ENCODE peak calls at places on chromosomes 4 and X, in seven cellular contexts. K is neuronal stem cell; L is AG10803; M is stimulated activated effector memory CD8-positive, alpha-beta T cell treated with anti-CD3 and anti-CD28 coated beads, Interleukin-12 subunit alpha, Interleukin-12 subunit beta, amount 100 ng/mL, for 72 hours; Z is posterior vena cava; G is choroid plexus epithelial cell; O is AG20443. J is an unnamed sample.

GRCh38 chr4:78799551-78800495 is 23.7 kb downstream of the BMP2K start:
- DNase-seq in K (no peak), M (no peak), Z (no peak), O (no peak), G (no peak), L (no peak), J (no peak)

GRCh38 chr4:1192091-1192492 is 19.7 kb upstream of the SPON2 start:
- DNase-seq in Z (peak; percentile 95), M (no peak), O (peak; percentile 97), L (peak; percentile 96), G (peak; percentile 98), K (no peak), J (no peak)

GRCh38 chr4:65943076-65943475 is 272.8 kb upstream of the EPHA5 start:
- DNase-seq in O (no peak), M (no peak), Z (no peak), G (peak; percentile 86), K (peak; percentile 65), L (peak; percentile 33), J (no peak)

GRCh38 chr4:112898357-112899141 is 150.9 kb upstream of the ANK2 start:
- DNase-seq in L (peak; percentile 15), M (no peak), K (no peak), O (peak; percentile 14), Z (no peak), G (no peak), J (no peak)

GRCh38 chr4:83248486-83248885 is 36.1 kb downstream of the COQ2 start:
- DNase-seq in Z (no peak), K (no peak), L (no peak), O (no peak), G (no peak), M (no peak), J (no peak)

GRCh38 chr4:166198921-166199320 is 325.9 kb downstream of the TLL1 start:
- DNase-seq in Z (no peak), K (no peak), G (no peak), L (no peak), M (no peak), O (no peak), J (no peak)

GRCh38 chrX:136318895-136319597 is 18.3 kb downstream of the ADGRG4 start:
- DNase-seq in L (no peak), O (no peak), M (no peak), G (no peak), Z (no peak), K (no peak), J (no peak)

GRCh38 chrX:1649623-1650022 is 34.8 kb downstream of the ASMT start:
- DNase-seq in K (peak; percentile 63), G (peak; percentile 24), O (no peak), Z (no peak), L (no peak), M (no peak), J (no peak)

GRCh38 chrX:48972214-48973164 is 845 bp upstream of the KCND1 start:
- DNase-seq in Z (no peak), M (no peak), L (peak; percentile 43), K (no peak), G (peak; percentile 57), O (peak; percentile 45), J (no peak)

GRCh38 chr4:108834167-108834566 is 71.3 kb upstream of the ETNPPL start:
- DNase-seq in M (no peak), O (peak; percentile 56), L (peak; percentile 76), Z (no peak), K (no peak), G (peak; percentile 40), J (no peak)

GRCh38 chr4:169158046-169158445 is 112.7 kb downstream of the SH3RF1 start:
- DNase-seq in L (no peak), M (no peak), K (no peak), Z (no peak), O (no peak), G (no peak), J (no peak)

GRCh38 chr4:81595798-81596610 is 124.3 kb upstream of the RASGEF1B start:
- DNase-seq in L (no peak), M (no peak), K (no peak), G (no peak), O (no peak), Z (no peak), J (no peak)

GRCh38 chr4:165326831-165327210 is 648 bp upstream of the MSMO1 start:
- DNase-seq in L (peak; percentile 27), O (peak; percentile 38), K (no peak), Z (no peak), G (peak; percentile 48), M (no peak), J (no peak)

GRCh38 chrX:32010948-32011347 is 939.1 kb upstream of the FTHL17 start:
- DNase-seq in K (no peak), Z (no peak), G (no peak), L (no peak), M (no peak), O (no peak), J (no peak)

GRCh38 chrX:2691543-2692220 is 587 bp downstream of the CD99 start:
- DNase-seq in L (peak; percentile 47), O (peak; percentile 57), K (no peak), G (peak; percentile 50), Z (peak; percentile 85), M (no peak), J (no peak)

GRCh38 chrX:28189011-28189410 is 207.8 kb upstream of the DCAF8L1 start:
- DNase-seq in Z (no peak), G (peak; percentile 79), O (no peak), L (no peak), M (no peak), K (no peak), J (no peak)

GRCh38 chr4:5827108-5828004 is 65.5 kb downstream of the CRMP1 start:
- DNase-seq in L (peak; percentile 55), K (no peak), Z (peak; percentile 63), O (peak; percentile 78), M (no peak), G (peak; percentile 48), J (no peak)

GRCh38 chrX:10444204-10444603 is 176.2 kb downstream of the MID1 start:
- DNase-seq in Z (no peak), M (no peak), K (no peak), O (no peak), L (no peak), G (peak; percentile 26), J (no peak)

GRCh38 chr4:54185380-54185779 is 43.7 kb upstream of the PDGFRA start:
- DNase-seq in L (no peak), K (no peak), M (no peak), G (no peak), Z (no peak), O (no peak), J (no peak)

GRCh38 chr4:112510468-112511293 is 5.3 kb downstream of the NEUROG2 start:
- DNase-seq in L (no peak), M (no peak), O (no peak), G (no peak), K (no peak), Z (no peak), J (no peak)

GRCh38 chr4:15833801-15834200 is 55.7 kb downstream of the CD38 start:
- DNase-seq in Z (no peak), L (no peak), M (no peak), O (no peak), K (no peak), G (no peak), J (no peak)

GRCh38 chr4:184732126-184732525 is 1.8 kb downstream of the CENPU start:
- DNase-seq in O (no peak), K (no peak), G (no peak), Z (no peak), M (no peak), L (no peak), J (peak; percentile 4)

GRCh38 chrX:104318330-104319009 is 63.7 kb upstream of the ESX1 start:
- DNase-seq in G (peak; percentile 30), L (peak; percentile 36), Z (no peak), K (no peak), M (no peak), O (peak; percentile 15), J (no peak)

J was measured in NCI-H187 treated with DMSO at 0.1 percent for 48 hours.